ENCODE peak calls at places on chromosomes 11 and 22, in five cellular contexts. I is HCT116, V is GM23338, E is endothelial cell of umbilical vein, L is HepG2. D is an unnamed sample.

GRCh38 chr11:9755561-9755960 is 91.7 kb downstream of the SWAP70 start:
- DNase-seq in I (no peak), V (no peak), E (peak; percentile 62), L (no peak), D (no peak)

GRCh38 chr11:94544832-94545640 is 1.3 kb downstream of the FUT4 start:
- DNase-seq in I (no peak), V (peak; percentile 51), E (no peak), L (no peak), D (no peak)

GRCh38 chr11:83220279-83220678 is 26.8 kb downstream of the ANKRD42 start:
- DNase-seq in I (no peak), V (no peak), E (no peak), L (no peak), D (no peak)

GRCh38 chr22:44538518-44539315 is 40.7 kb upstream of the RTL6 start:
- DNase-seq in I (no peak), V (no peak), E (no peak), L (no peak), D (no peak)

GRCh38 chr11:78659326-78660319 is 85.0 kb upstream of the NARS2 start:
- DNase-seq in I (no peak), V (no peak), E (no peak), L (no peak), D (no peak)

GRCh38 chr11:48036466-48036865 is 56.1 kb downstream of the PTPRJ start:
- DNase-seq in I (no peak), V (no peak), E (no peak), L (no peak), D (no peak)

GRCh38 chr22:39229075-39229474 is 15.7 kb downstream of the PDGFB start:
- DNase-seq in I (no peak), V (no peak), E (no peak), L (no peak), D (no peak)

GRCh38 chr11:126570489-126570888 is 215.0 kb downstream of the ST3GAL4 start:
- DNase-seq in I (no peak), V (no peak), E (no peak), L (no peak), D (no peak)

GRCh38 chr11:2802389-2803185 is 83.0 kb downstream of the CDKN1C start:
- DNase-seq in I (no peak), V (no peak), E (no peak), L (no peak), D (no peak)

GRCh38 chr22:38572065-38572464 is 2.1 kb upstream of the DMC1 start:
- DNase-seq in I (peak; percentile 24), V (peak; percentile 70), E (peak; percentile 63), L (peak; percentile 38), D (peak; percentile 34)

GRCh38 chr11:73464347-73464746 is 88.1 kb downstream of the RELT start:
- DNase-seq in I (no peak), V (peak; percentile 24), E (no peak), L (no peak), D (no peak)

GRCh38 chr11:130828741-130829140 is 87.5 kb downstream of the SNX19 start:
- DNase-seq in I (no peak), V (no peak), E (no peak), L (no peak), D (no peak)

GRCh38 chr11:95884802-95885201 is 39.1 kb downstream of the MTMR2 start:
- DNase-seq in I (no peak), V (no peak), E (no peak), L (no peak), D (no peak)

GRCh38 chr11:133910101-133910500 is 46.7 kb downstream of the IGSF9B start:
- DNase-seq in I (no peak), V (no peak), E (no peak), L (no peak), D (no peak)

GRCh38 chr11:70552441-70553150 is 154.3 kb downstream of the CTTN start:
- DNase-seq in I (no peak), V (no peak), E (no peak), L (no peak), D (no peak)

GRCh38 chr11:94776351-94777321 is 8.5 kb downstream of the AMOTL1 start:
- DNase-seq in I (no peak), V (no peak), E (peak; percentile 24), L (no peak), D (no peak)

GRCh38 chr11:27660171-27660570 is 40.1 kb downstream of the BDNF start:
- DNase-seq in I (no peak), V (no peak), E (no peak), L (no peak), D (no peak)

GRCh38 chr11:114228401-114229061 is 67.7 kb upstream of the NNMT start:
- DNase-seq in I (no peak), V (no peak), E (no peak), L (no peak), D (no peak)

GRCh38 chr11:6516865-6517264 is 19.8 kb downstream of the DNHD1 start:
- DNase-seq in I (no peak), V (no peak), E (no peak), L (no peak), D (no peak)

GRCh38 chr11:12598330-12599256 is 75.6 kb upstream of the TEAD1 start:
- DNase-seq in I (no peak), V (no peak), E (peak; percentile 38), L (no peak), D (peak; percentile 76)

GRCh38 chr11:69384548-69385465 is 90.9 kb downstream of the MYEOV start:
- DNase-seq in I (no peak), V (no peak), E (no peak), L (no peak), D (no peak)

GRCh38 chr22:44132724-44133123 is 48.0 kb upstream of the PARVG start:
- DNase-seq in I (no peak), V (peak; percentile 66), E (no peak), L (no peak), D (no peak)

GRCh38 chr11:66420671-66421476 is at the start of gene NPAS4:
- DNase-seq in I (no peak), V (peak; percentile 74), E (no peak), L (no peak), D (no peak)

GRCh38 chr11:1510928-1511327 is 24.3 kb upstream of the MOB2 start:
- DNase-seq in I (no peak), V (no peak), E (no peak), L (no peak), D (no peak)

GRCh38 chr22:19981961-19982920 is 34.4 kb downstream of the ARVCF start:
- DNase-seq in I (no peak), V (no peak), E (no peak), L (no peak), D (no peak)

GRCh38 chr22:20249797-20250354 is 18.2 kb downstream of the RTN4R start:
- DNase-seq in I (no peak), V (no peak), E (peak; percentile 30), L (no peak), D (no peak)

GRCh38 chr22:37384691-37385090 is 42.6 kb downstream of the ELFN2 start:
- DNase-seq in I (no peak), V (no peak), E (no peak), L (no peak), D (no peak)

GRCh38 chr11:33478111-33478573 is 221.0 kb downstream of the HIPK3 start:
- DNase-seq in I (no peak), V (peak; percentile 27), E (no peak), L (peak; percentile 86), D (no peak)

GRCh38 chr22:27545071-27545470 is 256.5 kb downstream of the MN1 start:
- DNase-seq in I (no peak), V (no peak), E (no peak), L (no peak), D (no peak)

GRCh38 chr11:8352090-8352489 is 88.4 kb upstream of the LMO1 start:
- DNase-seq in I (no peak), V (no peak), E (no peak), L (no peak), D (no peak)

GRCh38 chr11:3133456-3134217 is 31.5 kb downstream of the OSBPL5 start:
- DNase-seq in I (no peak), V (no peak), E (no peak), L (no peak), D (no peak)

GRCh38 chr11:8721740-8722139 is 39.1 kb downstream of the RPL27A start:
- DNase-seq in I (no peak), V (no peak), E (no peak), L (no peak), D (no peak)

GRCh38 chr22:50481045-50481439 is 301 bp upstream of the ADM2 start:
- DNase-seq in I (no peak), V (peak; percentile 57), E (no peak), L (no peak), D (no peak)
- TF ChIP-seq EZH2 in I (no peak), V (peak; percentile 44), E (peak; percentile 35), L (no peak), D (no peak)

GRCh38 chr11:86660011-86660595 is 12.3 kb downstream of the ME3 start:
- DNase-seq in I (no peak), V (no peak), E (no peak), L (no peak), D (no peak)

GRCh38 chr11:86663741-86664140 is 8.7 kb downstream of the ME3 start:
- DNase-seq in I (no peak), V (no peak), E (no peak), L (no peak), D (no peak)

GRCh38 chr11:86658534-86658933 is 13.9 kb downstream of the ME3 start:
- DNase-seq in I (no peak), V (no peak), E (no peak), L (no peak), D (no peak)
- H3K27ac ChIP-seq in I (no peak overlapping the region), V (no peak overlapping the region), E (no peak overlapping the region), L (no peak overlapping the region), D (no peak overlapping the region)

DNA sequence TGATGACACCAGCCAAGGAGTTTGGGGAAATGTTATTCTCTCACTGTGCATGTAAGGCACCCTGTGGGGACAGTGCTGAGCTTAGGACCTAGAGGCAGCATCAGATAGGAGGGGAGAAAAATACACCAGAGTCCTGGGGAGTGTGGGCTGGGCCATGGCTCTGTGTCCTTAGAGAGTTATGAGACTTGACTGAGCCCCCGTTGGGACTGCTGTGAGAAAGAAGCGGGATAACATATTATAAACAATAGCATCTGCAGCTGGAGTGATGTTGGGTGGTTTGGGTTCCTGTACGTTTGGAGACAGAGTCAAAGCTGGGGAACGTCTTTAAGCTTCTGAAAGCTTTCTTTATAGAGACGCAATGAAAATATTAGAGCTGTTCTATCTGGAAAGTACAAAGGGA is 90.9 kb upstream of the CRTAM start:
- DNase-seq in I (no peak), V (no peak), E (no peak), L (no peak), D (no peak)
- TF ChIP-seq POLR2AphosphoS5 in I (no peak), V (no peak), E (no peak), L (no peak), D (no peak)

GRCh38 chr11:115501895-115502589 is 2.2 kb downstream of the CADM1 start:
- DNase-seq in I (no peak), V (peak; percentile 30), E (no peak), L (peak; percentile 37), D (no peak)
- TF ChIP-seq EZH2 in I (no peak), V (peak; percentile 5), E (no peak), L (no peak), D (no peak)

GRCh38 chr22:50286275-50286674 is 16.1 kb upstream of the MAPK11 start:
- DNase-seq in I (no peak), V (no peak), E (no peak), L (no peak), D (no peak)
- H3K27ac ChIP-seq in I (no peak overlapping the region), V (no peak overlapping the region), E (no peak overlapping the region), L (no peak overlapping the region), D (no peak overlapping the region)